ENCODE peak calls at places on chromosomes 6 and 20, in ten cellular contexts. M is stomach, B is BJ, C is endodermal cell, A is right cardiac atrium, X is spleen, N is mucosa of descending colon, Y is left ventricle myocardium inferior, J is body of pancreas, G is heart left ventricle. F is an unnamed sample.

GRCh38 chr6:53119772-53120409 is 28.8 kb downstream of the GCM1 start:
- DNase-seq in J (peak), C (peak), X (no peak), G (no peak), M (peak), N (peak), A (no peak), Y (no peak), B (peak), F (peak)

GRCh38 chr6:122730775-122731386 is 48.6 kb upstream of the FABP7 start:
- DNase-seq in X (no peak), Y (no peak), N (no peak), C (no peak), J (peak), A (no peak), G (no peak), M (no peak), B (peak), F (no peak)

GRCh38 chr6:151054304-151054703 is 185.5 kb upstream of the AKAP12 start:
- DNase-seq in G (no peak), B (no peak), C (no peak), M (no peak), Y (peak), X (no peak), A (peak), J (no peak), N (no peak), F (no peak)

GRCh38 chr6:5679696-5680494 is 326.8 kb downstream of the NRN1 start:
- DNase-seq in C (no peak), N (no peak), X (no peak), Y (no peak), M (no peak), B (no peak), J (no peak), A (no peak), G (no peak), F (no peak)

GRCh38 chr6:129709451-129709908 is 497 bp downstream of the ARHGAP18 start:
- DNase-seq in X (no peak), J (peak), Y (no peak), N (peak), M (peak), C (no peak), G (no peak), B (no peak), A (peak), F (no peak)

GRCh38 chr6:133945158-133945557 is 7.9 kb upstream of the TBPL1 start:
- DNase-seq in A (peak), N (no peak), Y (no peak), J (no peak), X (no peak), M (no peak), G (no peak), B (no peak), C (peak), F (no peak)

GRCh38 chr6:90074161-90074560 is 179.9 kb downstream of the GJA10 start:
- DNase-seq in M (no peak), G (no peak), J (no peak), Y (no peak), C (no peak), A (no peak), N (no peak), X (no peak), B (no peak), F (no peak)

GRCh38 chr6:613981-614380 is 42.9 kb downstream of the HUS1B start:
- DNase-seq in A (no peak), N (no peak), Y (no peak), M (no peak), B (no peak), G (no peak), X (no peak), C (no peak), J (no peak), F (no peak)

GRCh38 chr6:22653980-22654610 is 84.7 kb downstream of the HDGFL1 start:
- DNase-seq in C (no peak), Y (no peak), B (no peak), J (no peak), X (no peak), M (no peak), A (no peak), G (no peak), N (no peak), F (no peak)

GRCh38 chr6:111842891-111843290 is 30.4 kb downstream of the FYN start:
- DNase-seq in X (no peak), N (no peak), J (no peak), G (no peak), B (no peak), Y (no peak), C (no peak), A (no peak), M (no peak), F (no peak)

GRCh38 chr20:53672484-53673129 is 79.0 kb upstream of the ZNF217 start:
- DNase-seq in X (no peak), G (no peak), B (no peak), Y (no peak), N (no peak), A (no peak), M (no peak), C (no peak), J (no peak), F (no peak)

GRCh38 chr6:111523484-111524166 is 40.6 kb upstream of the REV3L start:
- DNase-seq in C (no peak), M (no peak), N (no peak), A (no peak), J (no peak), Y (no peak), X (no peak), G (no peak), B (no peak), F (no peak)

GRCh38 chr6:88244721-88245120 is 78.6 kb upstream of the CNR1 start:
- DNase-seq in Y (no peak), A (no peak), N (no peak), J (no peak), X (no peak), C (no peak), G (no peak), B (no peak), M (no peak), F (no peak)

GRCh38 chr20:40959325-40960092 is 69.1 kb upstream of the TOP1 start:
- DNase-seq in B (no peak), A (no peak), N (no peak), M (peak), J (no peak), Y (no peak), G (no peak), X (no peak), C (no peak), F (no peak)

GRCh38 chr20:22522701-22523100 is 61.7 kb downstream of the FOXA2 start:
- DNase-seq in J (no peak), X (no peak), G (no peak), Y (no peak), A (no peak), C (no peak), B (no peak), M (no peak), N (no peak), F (no peak)

GRCh38 chr6:84052204-84052882 is 18.8 kb downstream of the MRAP2 start:
- DNase-seq in J (peak), C (peak), B (no peak), N (no peak), X (peak), M (no peak), Y (peak), G (peak), A (peak), F (no peak)

GRCh38 chr6:51398793-51399192 is 580.1 kb downstream of the TFAP2B start:
- DNase-seq in M (no peak), G (no peak), A (no peak), Y (no peak), B (no peak), X (no peak), N (no peak), J (no peak), C (no peak), F (no peak)

GRCh38 chr6:106448000-106448426 is 87.5 kb downstream of the CRYBG1 start:
- DNase-seq in C (no peak), B (no peak), N (peak), G (peak), M (no peak), X (peak), Y (peak), A (peak), J (peak), F (no peak)

GRCh38 chr6:81690073-81690472 is 62.4 kb downstream of the TENT5A start:
- DNase-seq in Y (no peak), B (no peak), C (no peak), G (no peak), M (no peak), N (no peak), A (no peak), J (no peak), X (no peak), F (no peak)

GRCh38 chr6:37956711-37957110 is 137.2 kb downstream of the ZFAND3 start:
- DNase-seq in B (no peak), N (no peak), C (no peak), X (no peak), J (no peak), Y (no peak), A (no peak), G (no peak), M (no peak), F (no peak)

GRCh38 chr6:20259316-20260049 is 47.2 kb upstream of the MBOAT1 start:
- DNase-seq in G (no peak), C (no peak), A (peak), N (no peak), M (no peak), B (no peak), X (no peak), J (no peak), Y (no peak), F (no peak)

GRCh38 chr6:30022189-30022588 is 38.9 kb upstream of the POLR1H start:
- DNase-seq in Y (no peak), B (no peak), G (no peak), X (no peak), J (no peak), M (no peak), N (no peak), A (no peak), C (no peak), F (no peak)

GRCh38 chr6:85078071-85078470 is 313.7 kb upstream of the TBX18 start:
- DNase-seq in G (no peak), A (no peak), J (no peak), B (peak), M (no peak), N (no peak), Y (no peak), X (no peak), C (no peak), F (peak)

GRCh38 chr6:17725083-17725482 is 18.4 kb upstream of the NUP153 start:
- DNase-seq in J (peak), G (peak), N (peak), A (peak), Y (peak), B (no peak), M (no peak), C (peak), X (no peak), F (no peak)

GRCh38 chr6:156167289-156168076 is 609.7 kb upstream of the ARID1B start:
- DNase-seq in Y (no peak), J (no peak), G (peak), B (no peak), M (no peak), X (peak), N (peak), A (peak), C (no peak), F (no peak)

GRCh38 chr6:5379647-5380242 is 118.4 kb downstream of the FARS2 start:
- DNase-seq in A (no peak), Y (no peak), B (no peak), C (peak), G (no peak), N (peak), M (no peak), J (no peak), X (no peak), F (no peak)

GRCh38 chr6:37323568-37323967 is 30.2 kb upstream of the RNF8 start:
- DNase-seq in Y (no peak), B (no peak), G (no peak), C (peak), N (no peak), X (no peak), J (no peak), A (no peak), M (no peak), F (no peak)

GRCh38 chr6:193773-194310 is 98.4 kb upstream of the DUSP22 start:
- DNase-seq in C (no peak), X (no peak), B (no peak), J (no peak), A (no peak), Y (no peak), M (no peak), N (no peak), G (no peak), F (no peak)

GRCh38 chr20:14336667-14337066 is 745 bp downstream of the FLRT3 start:
- DNase-seq in M (no peak), C (peak), X (no peak), A (no peak), N (peak), Y (no peak), J (peak), B (no peak), G (no peak), F (no peak)

GRCh38 chr6:108157234-108157971 is 8.4 kb upstream of the NR2E1 start:
- DNase-seq in J (no peak), C (peak), G (no peak), X (no peak), A (no peak), Y (no peak), B (no peak), M (no peak), N (no peak), F (no peak)

GRCh38 chr20:51082988-51083387 is 60.1 kb upstream of the KCNG1 start:
- DNase-seq in G (no peak), A (no peak), N (no peak), J (no peak), B (no peak), C (peak), X (no peak), M (no peak), Y (no peak), F (no peak)

GRCh38 chr20:31933698-31934097 is 18.1 kb downstream of the PDRG1 start:
- DNase-seq in J (no peak), G (no peak), N (no peak), C (no peak), X (no peak), M (no peak), Y (no peak), B (no peak), A (no peak), F (no peak)

GRCh38 chr6:1212919-1213318 is 99.0 kb upstream of the FOXQ1 start:
- DNase-seq in N (no peak), X (no peak), C (no peak), M (no peak), J (no peak), G (no peak), Y (no peak), B (no peak), A (no peak), F (no peak)

DNA sequence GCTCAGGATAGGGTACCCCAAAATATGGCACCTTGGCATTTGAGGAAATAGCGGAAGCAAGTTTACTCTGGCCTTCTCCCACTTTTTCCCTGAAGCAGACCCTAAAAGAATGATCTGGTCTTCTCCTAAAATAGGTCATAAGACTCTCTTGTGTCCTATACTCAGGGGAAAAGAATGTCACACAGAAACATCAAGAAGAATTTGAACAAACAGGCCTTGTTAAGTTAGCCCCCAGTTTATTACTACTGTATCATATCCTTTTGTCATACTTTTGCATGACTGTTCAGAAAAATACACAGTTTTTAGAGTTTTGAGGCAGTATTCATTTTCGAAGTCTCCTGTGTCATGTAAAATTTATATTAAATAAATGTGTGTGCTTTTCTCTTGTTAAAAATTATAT is 12.5 kb downstream of the TAAR2 start:
- DNase-seq in N (no peak), Y (no peak), C (no peak), J (no peak), A (no peak), X (no peak), M (no peak), G (no peak), B (no peak), F (no peak)
- H3K4me3 ChIP-seq in N (no peak), Y (no peak), C (no peak), J (no peak), A (no peak), X (no peak), M (no peak), G (no peak), B (no peak), F (no peak)

GRCh38 chr6:12749531-12750379 is 33.2 kb downstream of the PHACTR1 start:
- DNase-seq in Y (no peak), A (peak), X (no peak), C (peak), N (no peak), B (no peak), J (no peak), G (no peak), M (no peak), F (no peak)

GRCh38 chr6:12750416-12750815 is 33.8 kb downstream of the PHACTR1 start:
- DNase-seq in N (no peak), A (no peak), M (no peak), C (no peak), X (no peak), Y (no peak), G (no peak), J (no peak), B (no peak), F (no peak)

GRCh38 chr6:12751694-12752304 is 35.2 kb downstream of the PHACTR1 start:
- DNase-seq in N (peak), B (no peak), Y (peak), G (peak), C (peak), J (peak), X (no peak), A (peak), M (peak), F (no peak)

GRCh38 chr6:12748815-12749521 is 32.4 kb downstream of the PHACTR1 start:
- DNase-seq in N (no peak), J (no peak), B (no peak), X (no peak), M (no peak), Y (no peak), A (peak), C (peak), G (no peak), F (no peak)

GRCh38 chr6:12753034-12753433 is 36.5 kb downstream of the PHACTR1 start:
- DNase-seq in C (no peak), Y (no peak), X (no peak), M (no peak), B (no peak), A (no peak), J (no peak), N (no peak), G (no peak), F (no peak)
- H3K4me3 ChIP-seq in C (no peak), Y (no peak), X (no peak), M (no peak), B (no peak), A (no peak), J (no peak), N (no peak), G (no peak), F (no peak)

DNA sequence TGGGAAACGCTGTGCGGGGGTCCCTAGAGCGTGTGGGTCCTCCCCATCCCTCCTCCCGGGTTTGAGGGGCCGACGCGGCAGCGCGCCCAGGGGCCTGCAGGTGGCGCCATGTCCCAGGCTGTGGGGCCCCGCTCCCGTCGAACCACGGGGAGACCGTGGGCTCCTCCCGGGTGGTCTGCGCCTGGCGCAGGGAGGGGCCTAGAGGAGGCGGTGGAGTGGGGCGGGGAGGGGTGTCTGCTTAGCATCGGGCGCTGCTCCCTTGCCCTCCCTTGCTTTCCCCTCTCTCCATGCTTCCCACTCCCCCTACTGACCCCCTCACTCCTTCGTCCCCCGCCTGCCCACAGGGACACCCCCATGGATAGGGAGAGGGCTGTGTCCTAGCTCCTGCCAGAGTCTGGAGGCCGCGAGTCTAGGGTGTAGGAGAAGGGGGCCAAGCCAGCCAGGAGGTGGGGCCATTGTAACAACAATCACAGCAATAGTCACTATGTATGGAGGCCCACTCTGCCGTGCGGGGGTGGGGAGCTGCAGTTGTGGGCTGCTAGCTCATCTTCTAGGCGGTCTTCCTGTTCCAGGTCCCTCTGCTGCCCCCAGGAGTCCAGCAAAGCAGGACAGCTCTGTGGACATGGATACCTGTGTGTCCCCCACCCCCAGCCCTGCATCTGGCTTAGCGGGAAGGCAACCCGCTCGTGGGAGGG is 51.7 kb downstream of the CHMP4B start:
- DNase-seq in X (peak), Y (peak), B (no peak), C (peak), G (peak), N (peak), A (peak), M (peak), J (peak), F (peak)
- H3K4me3 ChIP-seq in X (no peak), Y (peak), B (no peak), C (no peak), G (no peak), N (no peak), A (no peak), M (peak), J (no peak), F (peak)

GRCh38 chr6:131061041-131061770 is 1.8 kb downstream of the EPB41L2 start:
- DNase-seq in N (no peak), G (no peak), C (peak), J (no peak), B (no peak), X (no peak), M (no peak), Y (no peak), A (no peak), F (no peak)
- H3K4me3 ChIP-seq in N (no peak), G (peak), C (peak), J (no peak), B (peak), X (peak), M (peak), Y (peak), A (peak), F (peak)

GRCh38 chr6:43765776-43766175 is 4.2 kb upstream of the VEGFA start:
- DNase-seq in J (no peak), N (no peak), Y (no peak), X (peak), C (no peak), M (no peak), G (no peak), A (no peak), B (no peak), F (no peak)
- H3K4me3 ChIP-seq in J (no peak), N (no peak), Y (no peak), X (no peak), C (no peak), M (no peak), G (no peak), A (no peak), B (no peak), F (no peak)

GRCh38 chr6:15366003-15366535 is 120.2 kb downstream of the JARID2 start:
- DNase-seq in N (no peak), M (no peak), X (no peak), C (no peak), A (no peak), Y (no peak), B (no peak), G (no peak), J (no peak), F (no peak)
- H3K4me3 ChIP-seq in N (no peak), M (no peak), X (no peak), C (no peak), A (no peak), Y (no peak), B (no peak), G (no peak), J (no peak), F (no peak)

DNA sequence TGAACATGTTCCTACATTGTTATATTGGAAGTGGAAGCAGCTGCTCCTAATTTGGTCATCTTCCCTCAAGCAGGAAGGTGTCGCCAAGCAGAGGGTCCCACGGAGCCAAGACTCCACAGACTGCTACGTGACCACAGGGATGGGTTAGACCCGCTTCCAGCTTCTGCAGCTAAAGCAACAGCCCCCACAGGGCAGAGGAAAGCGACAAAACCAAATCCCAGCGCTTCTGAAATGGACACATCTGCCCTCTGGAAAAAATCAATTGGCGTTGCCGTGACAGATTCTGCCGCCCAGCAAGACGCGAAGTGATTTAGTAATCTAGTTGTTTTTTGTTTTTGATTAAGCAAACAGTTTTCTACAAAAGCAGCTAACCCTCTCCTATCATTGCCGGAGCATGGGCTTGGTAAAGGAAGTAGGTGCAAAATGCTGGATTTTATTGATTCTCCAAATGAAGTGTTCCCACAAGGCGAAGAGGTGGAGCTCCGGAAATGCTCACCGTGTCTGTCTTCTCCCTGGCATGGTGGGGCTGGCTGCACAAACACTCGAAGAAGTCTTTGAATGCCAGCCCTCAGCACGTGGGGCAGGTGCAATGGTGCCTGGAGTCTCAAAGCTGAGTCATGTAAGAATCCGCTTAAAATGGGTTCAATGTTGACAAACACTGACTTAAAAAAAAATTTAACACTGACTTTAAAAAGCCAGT is 79.4 kb upstream of the FRMD1 start:
- DNase-seq in A (no peak), M (no peak), G (no peak), C (peak), J (no peak), N (no peak), Y (no peak), X (no peak), B (no peak), F (no peak)
- H3K4me3 ChIP-seq in A (no peak), M (no peak), G (no peak), C (no peak), J (no peak), N (no peak), Y (no peak), X (no peak), B (peak), F (no peak)